ENCODE peak calls at places on chromosomes 11 and 22, in seven cellular contexts. Q is GM20000; C is LoVo; I is activated CD8-positive, alpha-beta memory T cell treated with anti-CD3 and anti-CD28 coated beads, Interleukin-2, amount 50 U/mL, for 4 hours; G is astrocyte of the spinal cord; V is right cardiac atrium; P is naive B cell. N is an unnamed sample.

GRCh38 chr22:35314161-35314942 is 14.7 kb downstream of the TOM1 start:
- DNase-seq in V (no peak), P (no peak), I (no peak), C (no peak), G (no peak), Q (no peak), N (no peak)

GRCh38 chr11:64383580-64383979 is 24.6 kb downstream of the RPS6KA4 start:
- DNase-seq in V (no peak), C (no peak), G (no peak), I (no peak), Q (no peak), P (no peak), N (no peak)

GRCh38 chr11:1659478-1659877 is 29.9 kb downstream of the KRTAP5-5 start:
- DNase-seq in P (no peak), I (no peak), C (no peak), G (no peak), V (no peak), Q (no peak), N (peak)

GRCh38 chr11:75204685-75205667 is 35.6 kb upstream of the TPBGL start:
- DNase-seq in I (peak), V (peak), G (peak), Q (peak), P (peak), C (peak), N (peak)

GRCh38 chr11:126265801-126266200 is 2.9 kb downstream of the SRPRA start:
- DNase-seq in Q (no peak), P (no peak), I (no peak), G (no peak), V (no peak), C (no peak), N (no peak)

GRCh38 chr11:45563801-45564200 is 101.6 kb downstream of the CHST1 start:
- DNase-seq in I (no peak), C (no peak), G (no peak), V (no peak), P (no peak), Q (no peak), N (no peak)

GRCh38 chr22:37533995-37534394 is 14.8 kb upstream of the CARD10 start:
- DNase-seq in G (peak), Q (no peak), C (no peak), V (peak), I (no peak), P (no peak), N (no peak)

GRCh38 chr11:44145011-44145777 is 49.7 kb downstream of the EXT2 start:
- DNase-seq in I (no peak), Q (no peak), C (no peak), P (no peak), V (no peak), G (peak), N (no peak)

GRCh38 chr22:19291218-19291579 is 320 bp downstream of the CLTCL1 start:
- DNase-seq in P (no peak), C (peak), I (peak), V (peak), G (peak), Q (peak), N (no peak)

GRCh38 chr11:47137476-47137875 is 39.2 kb downstream of the ARFGAP2 start:
- DNase-seq in I (no peak), V (no peak), Q (no peak), C (no peak), P (no peak), G (no peak), N (no peak)

GRCh38 chr11:10666556-10666955 is 27.0 kb downstream of the IRAG1 start:
- DNase-seq in V (no peak), P (no peak), C (no peak), Q (no peak), G (peak), I (no peak), N (no peak)

GRCh38 chr11:12995211-12995610 is 13.9 kb upstream of the RASSF10 start:
- DNase-seq in C (no peak), V (no peak), G (no peak), P (no peak), Q (no peak), I (no peak), N (no peak)

N was measured in OCI-LY7.